ENCODE peak calls at places on chromosome 10, in seven cellular contexts. U is AG04450; K is endothelial cell; S is glomerular endothelial cell; E is substantia nigra; B is activated naive CD4-positive, alpha-beta T cell; G is activated effector memory CD4-positive, alpha-beta T cell treated with Interleukin-2 at 50 U/mL for 16 hours. C is an unnamed sample.

GRCh38 chr10:101770331-101771215 is 5.3 kb downstream of the FGF8 start:
- DNase-seq in K (no peak), B (no peak), G (no peak), S (no peak), U (no peak), E (no peak), C (no peak)

GRCh38 chr10:48477181-48477580 is 127.7 kb downstream of the ARHGAP22 start:
- DNase-seq in U (no peak), K (no peak), B (no peak), G (no peak), S (no peak), E (no peak), C (no peak)

GRCh38 chr10:113997428-113997827 is 46.2 kb upstream of the ADRB1 start:
- DNase-seq in U (no peak), K (no peak), E (peak; percentile 12), B (no peak), G (no peak), S (no peak), C (no peak)

GRCh38 chr10:132689721-132690360 is 96.1 kb downstream of the NKX6-2 start:
- DNase-seq in E (no peak), S (no peak), G (no peak), K (no peak), U (no peak), B (no peak), C (no peak)

GRCh38 chr10:29949411-29950011 is 109.9 kb downstream of the JCAD start:
- DNase-seq in B (no peak), S (peak; percentile 99), K (no peak), E (no peak), U (peak; percentile 93), G (no peak), C (peak; percentile 95)

GRCh38 chr10:23525406-23525805 is 86.5 kb downstream of the OTUD1 start:
- DNase-seq in K (no peak), S (peak; percentile 9), U (no peak), E (no peak), B (no peak), G (no peak), C (peak; percentile 28)

GRCh38 chr10:124744688-124745055 is 494 bp upstream of the FAM53B start:
- DNase-seq in E (no peak), S (no peak), K (no peak), G (no peak), U (no peak), B (no peak), C (peak; percentile 76)

GRCh38 chr10:68598978-68599753 is 39.0 kb downstream of the TET1 start:
- DNase-seq in G (no peak), K (peak; percentile 11), S (no peak), E (peak; percentile 28), B (no peak), U (peak; percentile 32), C (peak; percentile 50)

GRCh38 chr10:32054087-32054486 is 2.1 kb downstream of the KIF5B start:
- DNase-seq in K (no peak), S (no peak), B (no peak), U (peak; percentile 44), G (no peak), E (no peak), C (no peak)

GRCh38 chr10:118108194-118109026 is 61.7 kb upstream of the RAB11FIP2 start:
- DNase-seq in E (no peak), B (no peak), G (no peak), U (no peak), S (no peak), K (no peak), C (no peak)

GRCh38 chr10:96470108-96470743 is 43.5 kb downstream of the TLL2 start:
- DNase-seq in B (peak; percentile 3), S (no peak), K (peak; percentile 70), E (peak; percentile 35), G (no peak), U (no peak), C (peak; percentile 54)

GRCh38 chr10:103843045-103843444 is 12.3 kb downstream of the SH3PXD2A start:
- DNase-seq in U (no peak), G (no peak), B (no peak), E (no peak), K (no peak), S (no peak), C (no peak)

GRCh38 chr10:5518143-5518542 is 6.6 kb upstream of the CALML3 start:
- DNase-seq in U (no peak), E (no peak), B (no peak), G (no peak), K (no peak), S (no peak), C (no peak)

GRCh38 chr10:123148414-123149161 is 652 bp downstream of the HMX2 start:
- DNase-seq in K (no peak), U (no peak), E (no peak), G (no peak), S (no peak), B (no peak), C (no peak)

GRCh38 chr10:35822316-35822715 is 180.2 kb upstream of the FZD8 start:
- DNase-seq in E (peak; percentile 51), U (no peak), K (peak; percentile 19), G (no peak), S (no peak), B (no peak), C (peak; percentile 62)

GRCh38 chr10:35208536-35208935 is 81.9 kb downstream of the CREM start:
- DNase-seq in K (no peak), B (no peak), E (peak; percentile 14), G (peak; percentile 15), U (no peak), S (no peak), C (peak; percentile 46)

GRCh38 chr10:86363833-86364511 is 2.6 kb downstream of the GRID1 start:
- DNase-seq in B (no peak), E (no peak), G (no peak), U (no peak), K (no peak), S (no peak), C (no peak)

GRCh38 chr10:30056767-30057355 is 2.5 kb downstream of the JCAD start:
- DNase-seq in U (no peak), E (no peak), S (no peak), G (no peak), B (no peak), K (no peak), C (no peak)

GRCh38 chr10:62308101-62308500 is 39.5 kb upstream of the RTKN2 start:
- DNase-seq in G (no peak), E (no peak), K (no peak), B (no peak), S (no peak), U (no peak), C (no peak)

GRCh38 chr10:11824376-11824775 is 1.2 kb downstream of the PROSER2 start:
- DNase-seq in G (no peak), K (no peak), E (no peak), B (no peak), S (no peak), U (no peak), C (no peak)

GRCh38 chr10:108709927-108710722 is 1213.2 kb downstream of the XPNPEP1 start:
- DNase-seq in U (no peak), B (no peak), K (no peak), S (no peak), E (no peak), G (no peak), C (no peak)

C was measured in cardiac muscle cell.